ENCODE peak calls at places on chromosomes 4 and X, in six cellular contexts. One of them, this sample, is unnamed.

GRCh38 chrX:135463937-135464336 is 42.2 kb downstream of the SMIM10L2A start:
- DNase-seq in epithelial cell of proximal tubule: no peak
- DNase-seq in epithelial cell of esophagus: peak
- DNase-seq in nephron progenitor cell: no peak
- DNase-seq in NCI-H146: no peak
- DNase-seq in midbrain: no peak
- DNase-seq in this sample: peak

GRCh38 chr4:147788791-147789190 is 56.9 kb downstream of the ARHGAP10 start:
- DNase-seq in epithelial cell of esophagus: no peak
- DNase-seq in epithelial cell of proximal tubule: no peak
- DNase-seq in NCI-H146: no peak
- DNase-seq in midbrain: no peak
- DNase-seq in nephron progenitor cell: no peak
- DNase-seq in this sample: no peak

GRCh38 chrX:40175416-40176255 is 77.9 kb upstream of the BCOR start:
- DNase-seq in NCI-H146: peak
- DNase-seq in epithelial cell of esophagus: peak
- DNase-seq in epithelial cell of proximal tubule: no peak
- DNase-seq in midbrain: peak
- DNase-seq in nephron progenitor cell: peak
- DNase-seq in this sample: peak

GRCh38 chr4:131085009-131085408 is 1989.1 kb downstream of the C4orf33 start:
- DNase-seq in epithelial cell of proximal tubule: no peak
- DNase-seq in NCI-H146: no peak
- DNase-seq in nephron progenitor cell: no peak
- DNase-seq in midbrain: no peak
- DNase-seq in epithelial cell of esophagus: no peak
- DNase-seq in this sample: no peak

GRCh38 chrX:57595381-57595811 is 3.6 kb downstream of the ZXDB start:
- DNase-seq in epithelial cell of esophagus: peak
- DNase-seq in nephron progenitor cell: no peak
- DNase-seq in NCI-H146: no peak
- DNase-seq in midbrain: no peak
- DNase-seq in epithelial cell of proximal tubule: no peak
- DNase-seq in this sample: no peak

GRCh38 chr4:82422616-82423015 is 7.6 kb downstream of the HNRNPDL start:
- DNase-seq in epithelial cell of esophagus: no peak
- DNase-seq in nephron progenitor cell: no peak
- DNase-seq in NCI-H146: no peak
- DNase-seq in epithelial cell of proximal tubule: no peak
- DNase-seq in midbrain: no peak
- DNase-seq in this sample: no peak

GRCh38 chrX:13001961-13002671 is 27.2 kb downstream of the TMSB4X start:
- DNase-seq in epithelial cell of proximal tubule: no peak
- DNase-seq in NCI-H146: no peak
- DNase-seq in epithelial cell of esophagus: peak
- DNase-seq in midbrain: no peak
- DNase-seq in nephron progenitor cell: no peak
- DNase-seq in this sample: peak

GRCh38 chrX:150934453-150934852 is 36.0 kb upstream of the CD99L2 start:
- DNase-seq in midbrain: no peak
- DNase-seq in epithelial cell of esophagus: peak
- DNase-seq in nephron progenitor cell: no peak
- DNase-seq in epithelial cell of proximal tubule: peak
- DNase-seq in NCI-H146: no peak
- DNase-seq in this sample: no peak

GRCh38 chr4:98672583-98673281 is 14.3 kb upstream of the TSPAN5 start:
- DNase-seq in epithelial cell of esophagus: no peak
- DNase-seq in nephron progenitor cell: no peak
- DNase-seq in NCI-H146: no peak
- DNase-seq in midbrain: no peak
- DNase-seq in epithelial cell of proximal tubule: no peak
- DNase-seq in this sample: peak

GRCh38 chr4:127965803-127966175 is 583 bp downstream of the ABHD18 start:
- DNase-seq in NCI-H146: peak
- DNase-seq in midbrain: no peak
- DNase-seq in epithelial cell of proximal tubule: peak
- DNase-seq in nephron progenitor cell: no peak
- DNase-seq in epithelial cell of esophagus: peak
- DNase-seq in this sample: peak

GRCh38 chr4:188903995-188904394 is 764.8 kb downstream of the TRIML1 start:
- DNase-seq in epithelial cell of esophagus: no peak
- DNase-seq in midbrain: no peak
- DNase-seq in NCI-H146: no peak
- DNase-seq in epithelial cell of proximal tubule: peak
- DNase-seq in nephron progenitor cell: no peak
- DNase-seq in this sample: no peak

GRCh38 chr4:84578540-84579409 is 4.2 kb upstream of the CDS1 start:
- DNase-seq in nephron progenitor cell: peak
- DNase-seq in epithelial cell of esophagus: peak
- DNase-seq in epithelial cell of proximal tubule: no peak
- DNase-seq in midbrain: peak
- DNase-seq in NCI-H146: no peak
- DNase-seq in this sample: peak

GRCh38 chrX:41095962-41096955 is 11.0 kb downstream of the USP9X start:
- DNase-seq in midbrain: no peak
- DNase-seq in nephron progenitor cell: no peak
- DNase-seq in epithelial cell of esophagus: no peak
- DNase-seq in NCI-H146: no peak
- DNase-seq in epithelial cell of proximal tubule: no peak
- DNase-seq in this sample: no peak

GRCh38 chr4:110631582-110632505 is 9.0 kb upstream of the PITX2 start:
- DNase-seq in NCI-H146: peak
- DNase-seq in midbrain: peak
- DNase-seq in epithelial cell of proximal tubule: no peak
- DNase-seq in epithelial cell of esophagus: peak
- DNase-seq in nephron progenitor cell: peak
- DNase-seq in this sample: peak

GRCh38 chr4:11297627-11298026 is 131.1 kb downstream of the HS3ST1 start:
- DNase-seq in midbrain: no peak
- DNase-seq in NCI-H146: no peak
- DNase-seq in nephron progenitor cell: no peak
- DNase-seq in epithelial cell of proximal tubule: no peak
- DNase-seq in epithelial cell of esophagus: peak
- DNase-seq in this sample: no peak

GRCh38 chr4:41145571-41146078 is 68.7 kb downstream of the APBB2 start:
- DNase-seq in epithelial cell of proximal tubule: no peak
- DNase-seq in midbrain: peak
- DNase-seq in nephron progenitor cell: no peak
- DNase-seq in epithelial cell of esophagus: no peak
- DNase-seq in NCI-H146: peak
- DNase-seq in this sample: peak

GRCh38 chrX:139795196-139795595 is 87.2 kb upstream of the MCF2 start:
- DNase-seq in midbrain: no peak
- DNase-seq in epithelial cell of esophagus: no peak
- DNase-seq in nephron progenitor cell: no peak
- DNase-seq in NCI-H146: no peak
- DNase-seq in epithelial cell of proximal tubule: no peak
- DNase-seq in this sample: no peak

GRCh38 chr4:85147481-85148076 is 181.1 kb upstream of the WDFY3 start:
- DNase-seq in epithelial cell of esophagus: peak
- DNase-seq in midbrain: peak
- DNase-seq in epithelial cell of proximal tubule: peak
- DNase-seq in NCI-H146: peak
- DNase-seq in nephron progenitor cell: peak
- DNase-seq in this sample: peak

GRCh38 chrX:131802836-131803626 is 220.1 kb upstream of the STK26 start:
- DNase-seq in epithelial cell of proximal tubule: no peak
- DNase-seq in midbrain: peak
- DNase-seq in NCI-H146: no peak
- DNase-seq in epithelial cell of esophagus: no peak
- DNase-seq in nephron progenitor cell: no peak
- DNase-seq in this sample: no peak

GRCh38 chr4:156497486-156497885 is 474.1 kb downstream of the PDGFC start:
- DNase-seq in midbrain: no peak
- DNase-seq in nephron progenitor cell: no peak
- DNase-seq in epithelial cell of esophagus: no peak
- DNase-seq in epithelial cell of proximal tubule: no peak
- DNase-seq in NCI-H146: no peak
- DNase-seq in this sample: no peak

GRCh38 chr4:10077101-10077491 is 39.5 kb downstream of the WDR1 start:
- DNase-seq in nephron progenitor cell: no peak
- DNase-seq in NCI-H146: no peak
- DNase-seq in epithelial cell of esophagus: no peak
- DNase-seq in midbrain: no peak
- DNase-seq in epithelial cell of proximal tubule: no peak
- DNase-seq in this sample: no peak

GRCh38 chr4:65698631-65699030 is 28.3 kb upstream of the EPHA5 start:
- DNase-seq in epithelial cell of proximal tubule: no peak
- DNase-seq in nephron progenitor cell: no peak
- DNase-seq in epithelial cell of esophagus: no peak
- DNase-seq in NCI-H146: no peak
- DNase-seq in midbrain: no peak
- DNase-seq in this sample: no peak

GRCh38 chr4:177759714-177760113 is 317.5 kb upstream of the AGA start:
- DNase-seq in epithelial cell of proximal tubule: no peak
- DNase-seq in midbrain: no peak
- DNase-seq in NCI-H146: no peak
- DNase-seq in nephron progenitor cell: no peak
- DNase-seq in epithelial cell of esophagus: peak
- DNase-seq in this sample: no peak

GRCh38 chr4:10089346-10089745 is 27.3 kb downstream of the WDR1 start:
- DNase-seq in midbrain: no peak
- DNase-seq in epithelial cell of proximal tubule: peak
- DNase-seq in NCI-H146: no peak
- DNase-seq in nephron progenitor cell: no peak
- DNase-seq in epithelial cell of esophagus: peak
- DNase-seq in this sample: no peak

GRCh38 chr4:67892905-67893304 is 9.1 kb upstream of the TMPRSS11D start:
- DNase-seq in NCI-H146: no peak
- DNase-seq in nephron progenitor cell: no peak
- DNase-seq in epithelial cell of esophagus: peak
- DNase-seq in epithelial cell of proximal tubule: no peak
- DNase-seq in midbrain: no peak
- DNase-seq in this sample: no peak

GRCh38 chrX:149473966-149474365 is 31.1 kb downstream of the IDS start:
- DNase-seq in midbrain: no peak
- DNase-seq in NCI-H146: no peak
- DNase-seq in epithelial cell of esophagus: no peak
- DNase-seq in nephron progenitor cell: no peak
- DNase-seq in epithelial cell of proximal tubule: no peak
- DNase-seq in this sample: no peak

GRCh38 chrX:68989865-68990606 is 161.2 kb downstream of the EFNB1 start:
- DNase-seq in epithelial cell of esophagus: peak
- DNase-seq in NCI-H146: no peak
- DNase-seq in epithelial cell of proximal tubule: no peak
- DNase-seq in midbrain: no peak
- DNase-seq in nephron progenitor cell: peak
- DNase-seq in this sample: peak

GRCh38 chr4:154720618-154721267 is 23.1 kb upstream of the LRAT start:
- DNase-seq in NCI-H146: no peak
- DNase-seq in epithelial cell of proximal tubule: no peak
- DNase-seq in epithelial cell of esophagus: peak
- DNase-seq in nephron progenitor cell: no peak
- DNase-seq in midbrain: no peak
- DNase-seq in this sample: peak

GRCh38 chrX:32847921-32848320 is 363.4 kb downstream of the DMD start:
- DNase-seq in NCI-H146: no peak
- DNase-seq in epithelial cell of esophagus: peak
- DNase-seq in midbrain: no peak
- DNase-seq in nephron progenitor cell: no peak
- DNase-seq in epithelial cell of proximal tubule: no peak
- DNase-seq in this sample: no peak

GRCh38 chr4:25973346-25973745 is 59.3 kb downstream of the SMIM20 start:
- DNase-seq in NCI-H146: no peak
- DNase-seq in epithelial cell of esophagus: no peak
- DNase-seq in nephron progenitor cell: no peak
- DNase-seq in midbrain: no peak
- DNase-seq in epithelial cell of proximal tubule: no peak
- DNase-seq in this sample: no peak

GRCh38 chr4:101400096-101400495 is 52.8 kb upstream of the PPP3CA start:
- DNase-seq in NCI-H146: no peak
- DNase-seq in nephron progenitor cell: no peak
- DNase-seq in midbrain: no peak
- DNase-seq in epithelial cell of esophagus: peak
- DNase-seq in epithelial cell of proximal tubule: no peak
- DNase-seq in this sample: no peak

GRCh38 chrX:129732857-129733256 is 5.9 kb upstream of the XPNPEP2 start:
- DNase-seq in midbrain: no peak
- DNase-seq in NCI-H146: no peak
- DNase-seq in epithelial cell of esophagus: no peak
- DNase-seq in epithelial cell of proximal tubule: no peak
- DNase-seq in nephron progenitor cell: no peak
- DNase-seq in this sample: no peak